ENCODE peak calls at places on chromosomes 5 and 9, in eight cellular contexts. One of them, this sample, is unnamed.

GRCh38 chr9:23801523-23801922 is 24.5 kb downstream of the ELAVL2 start:
- DNase-seq in uterus: no peak
- DNase-seq in Peyer's patch: no peak
- DNase-seq in breast epithelium: no peak
- DNase-seq in lower leg skin: no peak
- DNase-seq in prostate gland: no peak
- DNase-seq in body of pancreas: no peak
- DNase-seq in sigmoid colon: no peak
- DNase-seq in this sample: no peak

GRCh38 chr9:131578778-131579504 is 33.6 kb downstream of the PRRT1B start:
- DNase-seq in uterus: no peak
- DNase-seq in sigmoid colon: peak; percentile 58
- DNase-seq in prostate gland: no peak
- DNase-seq in lower leg skin: no peak
- DNase-seq in Peyer's patch: peak; percentile 70
- DNase-seq in breast epithelium: no peak
- DNase-seq in body of pancreas: no peak
- DNase-seq in this sample: no peak

GRCh38 chr9:134635431-134636141 is 6.0 kb upstream of the COL5A1 start:
- DNase-seq in body of pancreas: no peak
- DNase-seq in Peyer's patch: no peak
- DNase-seq in lower leg skin: no peak
- DNase-seq in breast epithelium: no peak
- DNase-seq in sigmoid colon: peak; percentile 60
- DNase-seq in prostate gland: no peak
- DNase-seq in uterus: peak; percentile 12
- DNase-seq in this sample: no peak

GRCh38 chr9:87194471-87194870 is 247.2 kb upstream of the GAS1 start:
- DNase-seq in Peyer's patch: no peak
- DNase-seq in uterus: no peak
- DNase-seq in lower leg skin: no peak
- DNase-seq in sigmoid colon: no peak
- DNase-seq in breast epithelium: no peak
- DNase-seq in prostate gland: no peak
- DNase-seq in body of pancreas: no peak
- DNase-seq in this sample: no peak

GRCh38 chr5:151148583-151148982 is 9.0 kb downstream of the ANXA6 start:
- DNase-seq in uterus: no peak
- DNase-seq in lower leg skin: no peak
- DNase-seq in sigmoid colon: no peak
- DNase-seq in breast epithelium: no peak
- DNase-seq in prostate gland: no peak
- DNase-seq in Peyer's patch: no peak
- DNase-seq in body of pancreas: no peak
- DNase-seq in this sample: no peak

GRCh38 chr5:14064841-14065240 is 78.3 kb upstream of the TRIO start:
- DNase-seq in uterus: no peak
- DNase-seq in Peyer's patch: no peak
- DNase-seq in body of pancreas: no peak
- DNase-seq in prostate gland: no peak
- DNase-seq in breast epithelium: no peak
- DNase-seq in sigmoid colon: no peak
- DNase-seq in lower leg skin: no peak
- DNase-seq in this sample: no peak

GRCh38 chr5:133534566-133534965 is 77.8 kb downstream of the FSTL4 start:
- DNase-seq in uterus: no peak
- DNase-seq in body of pancreas: no peak
- DNase-seq in breast epithelium: no peak
- DNase-seq in lower leg skin: no peak
- DNase-seq in sigmoid colon: no peak
- DNase-seq in prostate gland: no peak
- DNase-seq in Peyer's patch: no peak
- DNase-seq in this sample: peak; percentile 72

GRCh38 chr9:121686930-121687541 is 35.6 kb downstream of the DAB2IP start:
- DNase-seq in prostate gland: peak; percentile 74
- DNase-seq in body of pancreas: peak; percentile 76
- DNase-seq in sigmoid colon: peak; percentile 91
- DNase-seq in uterus: peak; percentile 83
- DNase-seq in Peyer's patch: peak; percentile 65
- DNase-seq in lower leg skin: peak; percentile 47
- DNase-seq in breast epithelium: peak; percentile 77
- DNase-seq in this sample: no peak

GRCh38 chr5:17316973-17317459 is 99.6 kb downstream of the BASP1 start:
- DNase-seq in breast epithelium: no peak
- DNase-seq in prostate gland: no peak
- DNase-seq in uterus: no peak
- DNase-seq in lower leg skin: no peak
- DNase-seq in sigmoid colon: no peak
- DNase-seq in body of pancreas: peak; percentile 18
- DNase-seq in Peyer's patch: no peak
- DNase-seq in this sample: no peak

GRCh38 chr5:138389332-138389731 is 36.8 kb downstream of the KDM3B start:
- DNase-seq in prostate gland: no peak
- DNase-seq in breast epithelium: no peak
- DNase-seq in body of pancreas: no peak
- DNase-seq in lower leg skin: no peak
- DNase-seq in Peyer's patch: no peak
- DNase-seq in uterus: no peak
- DNase-seq in sigmoid colon: no peak
- DNase-seq in this sample: no peak

GRCh38 chr5:73783823-73784222 is 157.8 kb downstream of the ARHGEF28 start:
- DNase-seq in prostate gland: no peak
- DNase-seq in lower leg skin: no peak
- DNase-seq in sigmoid colon: no peak
- DNase-seq in Peyer's patch: no peak
- DNase-seq in body of pancreas: no peak
- DNase-seq in uterus: no peak
- DNase-seq in breast epithelium: no peak
- DNase-seq in this sample: no peak

GRCh38 chr9:36154213-36154952 is 14.8 kb upstream of the CCIN start:
- DNase-seq in uterus: peak; percentile 77
- DNase-seq in prostate gland: no peak
- DNase-seq in body of pancreas: peak; percentile 45
- DNase-seq in sigmoid colon: peak; percentile 81
- DNase-seq in lower leg skin: no peak
- DNase-seq in breast epithelium: no peak
- DNase-seq in Peyer's patch: no peak
- DNase-seq in this sample: no peak

GRCh38 chr5:151682240-151682639 is 4.5 kb downstream of the SPARC start:
- DNase-seq in lower leg skin: no peak
- DNase-seq in body of pancreas: no peak
- DNase-seq in prostate gland: no peak
- DNase-seq in breast epithelium: no peak
- DNase-seq in uterus: no peak
- DNase-seq in sigmoid colon: no peak
- DNase-seq in Peyer's patch: no peak
- DNase-seq in this sample: no peak

GRCh38 chr9:32881948-32882347 is 98.6 kb downstream of the TMEM215 start:
- DNase-seq in breast epithelium: no peak
- DNase-seq in uterus: no peak
- DNase-seq in sigmoid colon: no peak
- DNase-seq in lower leg skin: no peak
- DNase-seq in Peyer's patch: no peak
- DNase-seq in prostate gland: no peak
- DNase-seq in body of pancreas: no peak
- DNase-seq in this sample: no peak

GRCh38 chr5:73531356-73531755 is 33.1 kb downstream of the BTF3 start:
- DNase-seq in body of pancreas: no peak
- DNase-seq in prostate gland: no peak
- DNase-seq in breast epithelium: no peak
- DNase-seq in Peyer's patch: no peak
- DNase-seq in sigmoid colon: no peak
- DNase-seq in uterus: no peak
- DNase-seq in lower leg skin: no peak
- DNase-seq in this sample: peak; percentile 7

GRCh38 chr9:81584099-81584498 is 105.2 kb downstream of the TLE1 start:
- DNase-seq in lower leg skin: no peak
- DNase-seq in uterus: no peak
- DNase-seq in Peyer's patch: no peak
- DNase-seq in prostate gland: no peak
- DNase-seq in breast epithelium: no peak
- DNase-seq in sigmoid colon: no peak
- DNase-seq in body of pancreas: no peak
- DNase-seq in this sample: no peak

GRCh38 chr9:110578575-110578895 is 1.0 kb downstream of the SVEP1 start:
- DNase-seq in breast epithelium: no peak
- DNase-seq in body of pancreas: no peak
- DNase-seq in Peyer's patch: no peak
- DNase-seq in prostate gland: no peak
- DNase-seq in sigmoid colon: no peak
- DNase-seq in lower leg skin: no peak
- DNase-seq in uterus: no peak
- DNase-seq in this sample: no peak

GRCh38 chr5:118007262-118007661 is 981.1 kb downstream of the DTWD2 start:
- DNase-seq in body of pancreas: no peak
- DNase-seq in prostate gland: no peak
- DNase-seq in lower leg skin: no peak
- DNase-seq in sigmoid colon: no peak
- DNase-seq in Peyer's patch: no peak
- DNase-seq in breast epithelium: no peak
- DNase-seq in uterus: no peak
- DNase-seq in this sample: no peak

GRCh38 chr9:23434654-23435053 is 391.4 kb downstream of the ELAVL2 start:
- DNase-seq in lower leg skin: no peak
- DNase-seq in uterus: no peak
- DNase-seq in breast epithelium: no peak
- DNase-seq in Peyer's patch: no peak
- DNase-seq in body of pancreas: no peak
- DNase-seq in prostate gland: no peak
- DNase-seq in sigmoid colon: no peak
- DNase-seq in this sample: no peak

GRCh38 chr5:157186309-157187045 is 5.8 kb downstream of the ITK start:
- DNase-seq in lower leg skin: no peak
- DNase-seq in breast epithelium: no peak
- DNase-seq in Peyer's patch: no peak
- DNase-seq in sigmoid colon: no peak
- DNase-seq in prostate gland: no peak
- DNase-seq in uterus: no peak
- DNase-seq in body of pancreas: no peak
- DNase-seq in this sample: peak; percentile 72

GRCh38 chr9:128683340-128684064 is 5.5 kb upstream of the SET start:
- DNase-seq in body of pancreas: peak; percentile 82
- DNase-seq in prostate gland: peak; percentile 54
- DNase-seq in uterus: peak; percentile 36
- DNase-seq in lower leg skin: peak; percentile 66
- DNase-seq in breast epithelium: no peak
- DNase-seq in sigmoid colon: no peak
- DNase-seq in Peyer's patch: peak; percentile 78
- DNase-seq in this sample: no peak

DNA sequence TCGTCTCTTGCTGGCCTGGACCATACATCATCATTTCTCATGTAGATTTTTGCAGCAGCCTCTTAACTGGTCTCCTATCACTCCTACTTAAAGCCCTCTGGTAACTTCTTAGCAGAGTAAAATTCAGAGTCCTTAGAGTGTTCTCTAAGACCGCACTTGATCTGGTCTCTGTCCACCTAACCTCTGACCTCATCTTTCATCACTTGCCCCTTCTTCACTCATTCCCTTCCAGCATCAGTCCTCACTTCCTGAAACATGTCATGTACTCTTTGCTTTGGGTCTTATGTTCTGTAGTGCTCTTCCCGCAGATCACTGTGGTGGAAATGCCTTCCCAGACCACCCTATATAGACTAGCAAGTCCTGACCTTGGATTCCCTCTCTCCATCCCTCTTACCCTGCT is 9.8 kb downstream of the LARP1 start:
- DNase-seq in breast epithelium: no peak
- DNase-seq in Peyer's patch: no peak
- DNase-seq in sigmoid colon: no peak
- DNase-seq in body of pancreas: no peak
- DNase-seq in lower leg skin: no peak
- DNase-seq in prostate gland: no peak
- DNase-seq in uterus: no peak
- DNase-seq in this sample: no peak
- TF ChIP-seq POLR2A in breast epithelium: no peak
- TF ChIP-seq POLR2A in Peyer's patch: no peak
- TF ChIP-seq POLR2A in sigmoid colon: no peak
- TF ChIP-seq POLR2A in body of pancreas: no peak
- TF ChIP-seq POLR2A in lower leg skin: no peak
- TF ChIP-seq POLR2A in prostate gland: no peak
- TF ChIP-seq POLR2A in uterus: no peak
- TF ChIP-seq POLR2A in this sample: no peak

GRCh38 chr9:78296893-78297671 is at the start of gene PSAT1:
- DNase-seq in breast epithelium: peak; percentile 68
- DNase-seq in uterus: peak; percentile 81
- DNase-seq in body of pancreas: peak; percentile 95
- DNase-seq in lower leg skin: peak; percentile 73
- DNase-seq in Peyer's patch: peak; percentile 78
- DNase-seq in sigmoid colon: peak; percentile 92
- DNase-seq in prostate gland: peak; percentile 90
- DNase-seq in this sample: no peak
- TF ChIP-seq POLR2A in breast epithelium: no peak
- TF ChIP-seq POLR2A in uterus: no peak
- TF ChIP-seq POLR2A in body of pancreas: peak; percentile 79
- TF ChIP-seq POLR2A in lower leg skin: no peak
- TF ChIP-seq POLR2A in Peyer's patch: no peak
- TF ChIP-seq POLR2A in sigmoid colon: no peak
- TF ChIP-seq POLR2A in prostate gland: peak; percentile 16
- TF ChIP-seq POLR2A in this sample: no peak

GRCh38 chr9:136232964-136233363 is 12.6 kb downstream of the QSOX2 start:
- DNase-seq in prostate gland: no peak
- DNase-seq in body of pancreas: no peak
- DNase-seq in lower leg skin: no peak
- DNase-seq in uterus: no peak
- DNase-seq in Peyer's patch: no peak
- DNase-seq in breast epithelium: no peak
- DNase-seq in sigmoid colon: no peak
- DNase-seq in this sample: no peak
- TF ChIP-seq POLR2A in prostate gland: no peak
- TF ChIP-seq POLR2A in body of pancreas: no peak
- TF ChIP-seq POLR2A in lower leg skin: no peak
- TF ChIP-seq POLR2A in uterus: no peak
- TF ChIP-seq POLR2A in Peyer's patch: no peak
- TF ChIP-seq POLR2A in breast epithelium: no peak
- TF ChIP-seq POLR2A in sigmoid colon: no peak
- TF ChIP-seq POLR2A in this sample: no peak

DNA sequence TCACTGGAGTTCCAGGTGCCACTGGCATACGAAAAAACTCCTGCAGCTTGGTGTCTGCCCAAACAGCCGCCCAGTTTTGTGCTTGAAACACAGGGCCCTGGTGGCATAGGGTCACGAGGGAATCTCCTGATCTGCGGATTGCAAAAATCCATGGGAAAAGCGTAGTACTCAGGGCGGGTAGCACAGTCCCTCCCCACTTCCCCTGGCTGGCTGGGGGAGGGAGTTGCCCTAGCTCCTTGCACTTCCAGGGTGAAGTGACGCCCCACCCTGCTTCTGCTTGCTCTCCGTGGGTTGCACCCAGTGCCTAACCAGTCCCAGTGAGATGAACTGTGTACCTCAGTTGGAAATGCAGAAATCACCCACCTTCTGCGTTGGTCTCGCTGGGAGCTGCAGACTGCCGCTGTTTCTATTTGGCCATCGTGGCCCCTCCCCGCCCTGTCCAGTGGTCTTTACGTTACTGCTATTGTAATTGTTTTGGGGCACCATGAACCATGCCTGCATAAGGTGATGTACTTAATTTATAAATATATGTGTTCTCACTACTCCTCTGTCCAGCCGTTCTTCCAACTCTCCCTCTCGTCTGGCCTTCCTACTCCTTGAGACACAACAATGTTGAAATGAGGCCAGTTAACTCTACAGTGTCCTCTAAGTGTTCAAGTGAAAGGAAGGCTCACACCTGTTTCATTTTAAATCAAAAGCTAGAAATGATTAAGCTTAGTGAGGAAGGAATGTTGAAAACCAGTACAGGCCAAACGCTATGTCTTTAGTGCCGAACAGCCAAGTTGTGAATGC is 65.9 kb downstream of the CCDC171 start:
- DNase-seq in sigmoid colon: no peak
- DNase-seq in uterus: no peak
- DNase-seq in body of pancreas: no peak
- DNase-seq in breast epithelium: no peak
- DNase-seq in prostate gland: no peak
- DNase-seq in Peyer's patch: no peak
- DNase-seq in lower leg skin: no peak
- DNase-seq in this sample: no peak
- TF ChIP-seq POLR2A in sigmoid colon: no peak
- TF ChIP-seq POLR2A in uterus: no peak
- TF ChIP-seq POLR2A in body of pancreas: no peak
- TF ChIP-seq POLR2A in breast epithelium: no peak
- TF ChIP-seq POLR2A in prostate gland: no peak
- TF ChIP-seq POLR2A in Peyer's patch: no peak
- TF ChIP-seq POLR2A in lower leg skin: no peak
- TF ChIP-seq POLR2A in this sample: no peak